ENCODE peak calls at places on chromosomes 13 and 19, in nine cellular contexts. R, Q, J, D, U, I, Y, N and G are unnamed samples.

GRCh38 chr13:98690348-98691041 is 62.0 kb downstream of the SLC15A1 start:
- DNase-seq in R (no peak), Q (no peak), J (no peak), D (no peak), U (no peak), I (no peak), Y (no peak), N (no peak), G (peak)

GRCh38 chr19:55080915-55081772 is 5.5 kb downstream of the EPS8L1 start:
- DNase-seq in R (no peak), Q (no peak), J (peak), D (peak), U (peak), I (peak), Y (no peak), N (no peak), G (peak)

GRCh38 chr19:6738726-6739389 is 622 bp upstream of the TRIP10 start:
- DNase-seq in R (no peak), Q (no peak), J (no peak), D (peak), U (peak), I (no peak), Y (no peak), N (no peak), G (no peak)

GRCh38 chr19:55643003-55643732 is at the start of gene ZNF581:
- DNase-seq in R (no peak), Q (peak), J (peak), D (peak), U (peak), I (no peak), Y (no peak), N (peak), G (peak)

GRCh38 chr19:28020631-28021315 is 1192.2 kb downstream of the UQCRFS1 start:
- DNase-seq in R (no peak), Q (no peak), J (no peak), D (no peak), U (no peak), I (no peak), Y (no peak), N (no peak), G (no peak)

GRCh38 chr13:83498045-83498444 is 384.2 kb downstream of the SLITRK1 start:
- DNase-seq in R (no peak), Q (no peak), J (no peak), D (no peak), U (no peak), I (no peak), Y (no peak), N (no peak), G (no peak)

GRCh38 chr13:100275746-100276145 is 186.9 kb downstream of the PCCA start:
- DNase-seq in R (no peak), Q (no peak), J (no peak), D (no peak), U (no peak), I (no peak), Y (no peak), N (no peak), G (no peak)

GRCh38 chr19:24054044-24054935 is 32.7 kb upstream of the ZNF254 start:
- DNase-seq in R (peak), Q (no peak), J (peak), D (no peak), U (no peak), I (no peak), Y (no peak), N (peak), G (no peak)

GRCh38 chr19:44689290-44690130 is 9.4 kb upstream of the CEACAM16 start:
- DNase-seq in R (no peak), Q (peak), J (peak), D (peak), U (peak), I (peak), Y (peak), N (peak), G (peak)

GRCh38 chr13:32267836-32268439 is 47.2 kb downstream of the ZAR1L start:
- DNase-seq in R (no peak), Q (no peak), J (no peak), D (peak), U (no peak), I (no peak), Y (no peak), N (no peak), G (no peak)

GRCh38 chr19:47609885-47610545 is 1.1 kb downstream of the BICRA start:
- DNase-seq in R (no peak), Q (no peak), J (peak), D (peak), U (peak), I (no peak), Y (peak), N (peak), G (peak)

GRCh38 chr19:55113570-55114039 is 3.8 kb downstream of the PPP1R12C start:
- DNase-seq in R (peak), Q (peak), J (peak), D (no peak), U (peak), I (no peak), Y (peak), N (peak), G (peak)

GRCh38 chr13:51636349-51636890 is 52.2 kb downstream of the WDFY2 start:
- DNase-seq in R (no peak), Q (no peak), J (no peak), D (no peak), U (no peak), I (peak), Y (no peak), N (no peak), G (no peak)

GRCh38 chr13:99978781-99979452 is 2.7 kb upstream of the ZIC2 start:
- DNase-seq in R (no peak), Q (no peak), J (no peak), D (no peak), U (no peak), I (no peak), Y (no peak), N (no peak), G (peak)

GRCh38 chr19:45824041-45824471 is 8.9 kb upstream of the RSPH6A start:
- DNase-seq in R (no peak), Q (peak), J (no peak), D (no peak), U (no peak), I (peak), Y (peak), N (no peak), G (no peak)

GRCh38 chr19:48739400-48739825 is 997 bp downstream of the RASIP1 start:
- DNase-seq in R (no peak), Q (no peak), J (no peak), D (no peak), U (no peak), I (no peak), Y (no peak), N (no peak), G (peak)

GRCh38 chr13:84137292-84137691 is 255.0 kb upstream of the SLITRK1 start:
- DNase-seq in R (no peak), Q (no peak), J (no peak), D (peak), U (no peak), I (no peak), Y (no peak), N (no peak), G (no peak)

GRCh38 chr19:18869781-18870530 is 26.0 kb downstream of the CERS1 start:
- DNase-seq in R (no peak), Q (no peak), J (no peak), D (no peak), U (no peak), I (no peak), Y (no peak), N (no peak), G (no peak)

GRCh38 chr13:112618501-112618900 is 30.5 kb upstream of the TUBGCP3 start:
- DNase-seq in R (no peak), Q (no peak), J (no peak), D (no peak), U (no peak), I (no peak), Y (no peak), N (no peak), G (no peak)

GRCh38 chr13:35727881-35728280 is 251.4 kb upstream of the MAB21L1 start:
- DNase-seq in R (no peak), Q (no peak), J (no peak), D (no peak), U (no peak), I (no peak), Y (no peak), N (no peak), G (no peak)

GRCh38 chr13:106989866-106990265 is 421.9 kb upstream of the ARGLU1 start:
- DNase-seq in R (peak), Q (no peak), J (no peak), D (no peak), U (no peak), I (no peak), Y (no peak), N (no peak), G (no peak)

GRCh38 chr19:40229484-40229883 is 3.0 kb upstream of the CCNP start:
- DNase-seq in R (no peak), Q (no peak), J (peak), D (no peak), U (no peak), I (no peak), Y (no peak), N (peak), G (no peak)

GRCh38 chr13:97225533-97225932 is 3.4 kb downstream of the MBNL2 start:
- DNase-seq in R (no peak), Q (no peak), J (no peak), D (no peak), U (no peak), I (no peak), Y (no peak), N (no peak), G (no peak)

GRCh38 chr19:20863176-20863575 is 59.9 kb upstream of the ZNF85 start:
- DNase-seq in R (no peak), Q (no peak), J (no peak), D (no peak), U (no peak), I (no peak), Y (no peak), N (no peak), G (no peak)

GRCh38 chr13:63048648-63049047 is 1633.0 kb upstream of the PCDH20 start:
- DNase-seq in R (no peak), Q (no peak), J (no peak), D (no peak), U (no peak), I (no peak), Y (no peak), N (no peak), G (no peak)